ENCODE peak calls at places on chromosomes 12 and 14, in eight cellular contexts. L is sigmoid colon; B is fibroblast of lung; A is CD8-positive, alpha-beta T cell; R is IMR-90; O is heart left ventricle; W is HCT116; J is adrenal gland. Z is an unnamed sample.

GRCh38 chr14:34301107-34301734 is 160.8 kb downstream of the SPTSSA start:
- DNase-seq in L (no peak), B (peak; percentile 48), A (no peak), R (peak; percentile 12), O (no peak), W (peak; percentile 28), J (no peak), Z (no peak)

GRCh38 chr14:28653521-28653920 is 113.1 kb upstream of the FOXG1 start:
- DNase-seq in L (no peak), B (no peak), A (no peak), R (peak; percentile 9), O (no peak), W (no peak), J (no peak), Z (no peak)

GRCh38 chr12:88448337-88448944 is 131.8 kb downstream of the KITLG start:
- DNase-seq in L (no peak), B (no peak), A (no peak), R (no peak), O (no peak), W (no peak), J (no peak), Z (no peak)

GRCh38 chr14:81246561-81247270 is 26.0 kb upstream of the GTF2A1 start:
- DNase-seq in L (no peak), B (no peak), A (no peak), R (no peak), O (no peak), W (no peak), J (no peak), Z (no peak)

GRCh38 chr12:2853626-2854025 is 3.2 kb downstream of the TEX52 start:
- DNase-seq in L (peak; percentile 92), B (peak; percentile 72), A (peak; percentile 34), R (peak; percentile 74), O (peak; percentile 85), W (peak; percentile 28), J (peak; percentile 72), Z (peak; percentile 93)

GRCh38 chr14:94337274-94337673 is 14.1 kb upstream of the SERPINA6 start:
- DNase-seq in L (no peak), B (peak; percentile 49), A (no peak), R (peak; percentile 31), O (no peak), W (peak; percentile 50), J (no peak), Z (no peak)

GRCh38 chr14:41749425-41749824 is 142.7 kb downstream of the LRFN5 start:
- DNase-seq in L (no peak), B (peak; percentile 40), A (no peak), R (no peak), O (no peak), W (no peak), J (no peak), Z (no peak)

GRCh38 chr12:67981236-67982164 is 7.7 kb upstream of the IFNG-AS1 start:
- DNase-seq in L (no peak), B (peak; percentile 74), A (no peak), R (peak; percentile 89), O (no peak), W (peak; percentile 81), J (peak; percentile 35), Z (no peak)

GRCh38 chr12:104877107-104877705 is 80.9 kb downstream of the SLC41A2 start:
- DNase-seq in L (no peak), B (peak; percentile 67), A (peak; percentile 31), R (peak; percentile 49), O (peak; percentile 33), W (no peak), J (peak; percentile 46), Z (no peak)

GRCh38 chr12:1666685-1667162 is 24.1 kb upstream of the ADIPOR2 start:
- DNase-seq in L (no peak), B (no peak), A (no peak), R (no peak), O (no peak), W (no peak), J (no peak), Z (no peak)

GRCh38 chr14:31990959-31991541 is 86.1 kb upstream of the ARHGAP5 start:
- DNase-seq in L (no peak), B (peak; percentile 18), A (no peak), R (no peak), O (no peak), W (no peak), J (no peak), Z (no peak)

GRCh38 chr14:22131749-22132476 is 457.1 kb downstream of the DAD1 start:
- DNase-seq in L (no peak), B (no peak), A (peak; percentile 17), R (peak; percentile 3), O (no peak), W (no peak), J (no peak), Z (no peak)

GRCh38 chr14:41154143-41154807 is 452.4 kb upstream of the LRFN5 start:
- DNase-seq in L (no peak), B (no peak), A (no peak), R (no peak), O (no peak), W (no peak), J (no peak), Z (no peak)

GRCh38 chr12:95204141-95204866 is 13.0 kb downstream of the FGD6 start:
- DNase-seq in L (peak; percentile 71), B (peak; percentile 81), A (no peak), R (peak; percentile 95), O (peak; percentile 13), W (peak; percentile 96), J (no peak), Z (peak; percentile 84)

GRCh38 chr14:26866741-26867140 is 268.9 kb upstream of the NOVA1 start:
- DNase-seq in L (no peak), B (no peak), A (no peak), R (no peak), O (no peak), W (no peak), J (no peak), Z (no peak)

GRCh38 chr12:45611061-45611460 is 118.4 kb upstream of the ARID2 start:
- DNase-seq in L (no peak), B (no peak), A (no peak), R (no peak), O (no peak), W (no peak), J (no peak), Z (no peak)

DNA sequence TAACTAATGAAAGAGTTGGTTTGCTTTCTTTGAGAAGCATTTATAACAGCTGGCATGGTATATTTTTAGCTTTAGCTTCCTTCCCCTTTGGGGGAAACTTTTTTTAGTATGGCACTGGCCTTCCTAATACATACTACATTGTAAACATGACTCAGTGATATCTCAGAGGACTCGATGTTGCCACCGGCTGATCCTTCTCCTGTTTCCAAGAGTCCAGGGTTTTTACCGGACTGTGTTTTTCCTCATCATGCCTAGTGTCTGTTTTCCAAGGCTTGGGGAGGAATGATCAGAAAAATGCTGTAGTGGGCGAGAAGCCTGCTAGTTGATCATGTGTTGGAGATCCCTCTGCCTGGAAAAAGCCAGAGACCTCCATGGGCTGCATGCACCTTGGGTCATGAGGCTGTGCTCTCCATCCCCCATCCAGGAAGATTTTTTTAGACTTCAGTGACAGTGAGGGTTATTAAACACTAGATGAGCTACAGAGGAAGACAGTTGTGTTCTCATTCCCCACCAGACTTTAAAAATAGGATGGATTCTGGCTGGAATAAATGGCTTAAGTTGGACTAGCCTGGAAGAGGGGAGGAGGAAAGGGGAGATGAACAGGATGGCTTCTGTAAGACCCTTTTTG is 145.6 kb downstream of the SAMD4A start:
- DNase-seq in L (no peak), B (peak; percentile 21), A (no peak), R (peak; percentile 59), O (no peak), W (no peak), J (no peak), Z (no peak)
- H3K4me1 ChIP-seq in L (peaks cover 57% of the 10 kb centered on the region), B (peaks cover 9% of the 10 kb centered on the region), A (peaks cover 20% of the 10 kb centered on the region), R (peaks cover 24% of the 10 kb centered on the region), O (peaks cover 66% of the 10 kb centered on the region), W (no peaks in the 10 kb centered on the region), J (peaks cover 14% of the 10 kb centered on the region), Z (no peaks in the 10 kb centered on the region)

GRCh38 chr14:20799444-20799843 is 3.2 kb downstream of the RNASE1 start:
- DNase-seq in L (no peak), B (no peak), A (no peak), R (no peak), O (no peak), W (no peak), J (no peak), Z (no peak)

GRCh38 chr14:20794644-20795369 is 7.8 kb downstream of the RNASE1 start:
- DNase-seq in L (no peak), B (no peak), A (no peak), R (no peak), O (no peak), W (no peak), J (no peak), Z (no peak)

GRCh38 chr14:20798318-20798717 is 4.3 kb downstream of the RNASE1 start:
- DNase-seq in L (no peak), B (no peak), A (no peak), R (no peak), O (no peak), W (no peak), J (no peak), Z (no peak)

GRCh38 chr14:20798932-20799331 is 3.7 kb downstream of the RNASE1 start:
- DNase-seq in L (no peak), B (no peak), A (no peak), R (no peak), O (no peak), W (no peak), J (no peak), Z (no peak)

GRCh38 chr14:20797159-20797558 is 5.5 kb downstream of the RNASE1 start:
- DNase-seq in L (no peak), B (no peak), A (no peak), R (no peak), O (no peak), W (no peak), J (no peak), Z (no peak)
- H3K27ac ChIP-seq in L (no peak overlapping the region), B (no peak overlapping the region), A (no peak overlapping the region), R (no peak overlapping the region), O (no peak overlapping the region), W (no peak overlapping the region), J (no peak overlapping the region), Z (no peak overlapping the region)

DNA sequence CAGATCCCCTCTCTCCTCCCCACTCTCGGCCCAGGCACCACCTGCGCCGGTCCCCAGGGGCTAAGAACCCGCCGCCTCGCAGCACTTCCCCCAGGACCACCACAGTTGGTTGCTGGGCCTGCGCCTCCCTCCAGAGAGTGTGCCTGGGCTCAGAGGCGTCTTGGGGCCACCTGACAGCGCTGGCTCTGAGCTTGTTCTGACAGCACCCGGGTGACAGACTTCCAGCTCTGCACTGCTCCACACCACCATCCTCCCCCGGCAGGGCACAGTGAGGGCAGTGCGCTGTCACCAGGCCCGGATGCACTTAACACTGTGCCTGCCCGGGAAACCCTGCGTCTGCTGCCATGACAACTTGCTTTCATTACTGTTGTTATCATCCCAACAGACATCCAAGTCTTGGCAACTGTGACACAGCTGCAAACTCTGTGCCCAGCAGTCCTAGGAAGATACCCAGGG is 6.6 kb downstream of the BRF1 start:
- DNase-seq in L (no peak), B (no peak), A (peak; percentile 67), R (peak; percentile 50), O (peak; percentile 83), W (no peak), J (peak; percentile 57), Z (peak; percentile 77)
- H3K4me1 ChIP-seq in L (peaks cover 44% of the 10 kb centered on the region), B (no peaks in the 10 kb centered on the region), A (peaks cover 42% of the 10 kb centered on the region), R (peaks cover 6% of the 10 kb centered on the region), O (peaks cover 48% of the 10 kb centered on the region), W (no peaks in the 10 kb centered on the region), J (peaks cover 24% of the 10 kb centered on the region), Z (no peaks in the 10 kb centered on the region)

DNA sequence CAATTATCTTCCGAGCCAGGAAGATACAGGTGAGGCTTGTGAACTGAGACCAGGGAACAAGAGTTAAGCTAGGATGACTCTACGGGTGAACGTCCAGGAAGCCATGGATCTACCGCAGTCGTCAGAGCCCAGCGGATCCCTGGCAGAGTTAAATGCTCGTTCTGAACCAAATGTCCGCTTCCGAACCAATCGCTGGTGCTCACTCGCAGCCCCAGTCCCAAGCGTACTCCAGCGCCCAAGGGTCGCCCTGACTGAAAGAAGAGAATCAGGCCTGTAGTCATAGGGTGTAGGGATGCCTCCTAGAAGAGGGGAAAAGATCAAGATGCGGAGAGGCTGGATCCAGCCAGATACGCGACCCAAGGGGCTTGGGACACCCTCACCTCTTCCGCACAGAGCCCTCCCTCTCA is 283 bp downstream of the VIPAS39 start:
- DNase-seq in L (peak; percentile 64), B (no peak), A (no peak), R (peak; percentile 40), O (no peak), W (no peak), J (no peak), Z (no peak)
- H3K27ac ChIP-seq in L (peak overlapping the region; percentile 89), B (peak overlapping the region; percentile 94), A (peak overlapping the region; percentile 72), R (peak overlapping the region; percentile 62), O (peak overlapping the region; percentile 97), W (peak overlapping the region; percentile 81), J (peak overlapping the region; percentile 94), Z (peak overlapping the region; percentile 100)

Z was measured in kidney.